ENCODE peak calls at places on chromosomes 7 and 10, in nine cellular contexts. W is Panc1, R is sigmoid colon, C is tibial artery, S is PC-9, E is kidney epithelial cell, H is left ventricle myocardium inferior, U is IMR-90, P is hepatocyte. F is an unnamed sample.

GRCh38 chr10:99742701-99743100 is 10.7 kb downstream of the CUTC start:
- DNase-seq in S (no peak), C (no peak), R (no peak), U (peak; percentile 48), P (no peak), W (no peak), E (no peak), H (no peak), F (no peak)

GRCh38 chr10:78437407-78437768 is 403.7 kb downstream of the RPS24 start:
- DNase-seq in R (peak; percentile 38), P (no peak), C (no peak), W (no peak), E (no peak), U (no peak), S (no peak), H (no peak), F (no peak)

GRCh38 chr10:101065479-101066145 is 3.8 kb downstream of the KAZALD1 start:
- DNase-seq in P (no peak), R (no peak), S (no peak), C (no peak), W (no peak), E (no peak), U (peak; percentile 68), H (no peak), F (no peak)

GRCh38 chr7:135427166-135427565 is 82.7 kb downstream of the CNOT4 start:
- DNase-seq in R (no peak), S (no peak), C (no peak), H (no peak), P (no peak), E (no peak), U (no peak), W (no peak), F (no peak)

GRCh38 chr7:116138202-116138801 is 72.0 kb upstream of the TES start:
- DNase-seq in U (peak; percentile 83), P (peak; percentile 74), H (no peak), C (no peak), E (peak; percentile 21), R (no peak), W (peak; percentile 65), S (peak; percentile 43), F (peak; percentile 57)

GRCh38 chr10:70530315-70530714 is 51.7 kb downstream of the PALD1 start:
- DNase-seq in P (no peak), H (no peak), E (no peak), R (no peak), U (no peak), C (no peak), W (no peak), S (no peak), F (no peak)

GRCh38 chr10:60009316-60009715 is 103.0 kb upstream of the CCDC6 start:
- DNase-seq in E (no peak), R (no peak), P (no peak), W (no peak), U (no peak), C (no peak), S (no peak), H (no peak), F (no peak)

GRCh38 chr10:75925999-75926398 is 494.6 kb downstream of the LRMDA start:
- DNase-seq in S (no peak), P (no peak), H (no peak), C (no peak), U (no peak), R (no peak), E (no peak), W (no peak), F (no peak)

GRCh38 chr7:93115796-93116195 is 2.0 kb downstream of the SAMD9 start:
- DNase-seq in U (peak; percentile 75), P (no peak), C (no peak), W (peak; percentile 33), H (no peak), R (no peak), E (no peak), S (peak; percentile 60), F (peak; percentile 4)

GRCh38 chr7:96931891-96932290 is 73.5 kb upstream of the DLX6 start:
- DNase-seq in E (no peak), H (no peak), S (no peak), P (no peak), R (no peak), U (no peak), W (no peak), C (no peak), F (no peak)

GRCh38 chr7:128281605-128282380 is 40.7 kb downstream of the LEP start:
- DNase-seq in W (no peak), C (no peak), H (no peak), R (no peak), P (no peak), U (no peak), E (no peak), S (no peak), F (no peak)

GRCh38 chr10:34001087-34001580 is 666.7 kb upstream of the NRP1 start:
- DNase-seq in H (no peak), W (no peak), E (no peak), C (no peak), P (peak; percentile 18), S (no peak), U (no peak), R (no peak), F (no peak)

GRCh38 chr7:105246195-105247078 is 142.3 kb downstream of the SRPK2 start:
- DNase-seq in R (no peak), H (no peak), C (no peak), U (no peak), P (no peak), E (no peak), S (no peak), W (no peak), F (no peak)

GRCh38 chr7:74287303-74288033 is 1.7 kb upstream of the CLIP2 start:
- DNase-seq in H (no peak), P (no peak), W (no peak), R (no peak), E (no peak), S (peak; percentile 75), C (no peak), U (no peak), F (no peak)

GRCh38 chr7:74290590-74290950 is 1.4 kb downstream of the CLIP2 start:
- DNase-seq in U (no peak), P (no peak), S (no peak), W (no peak), C (no peak), H (no peak), E (no peak), R (no peak), F (no peak)

GRCh38 chr7:74289660-74290589 is 718 bp downstream of the CLIP2 start:
- DNase-seq in P (no peak), C (peak; percentile 85), U (no peak), E (no peak), R (peak; percentile 82), W (no peak), S (no peak), H (peak; percentile 33), F (no peak)

GRCh38 chr7:74288034-74288881 is 949 bp upstream of the CLIP2 start:
- DNase-seq in U (no peak), S (no peak), E (no peak), P (no peak), C (no peak), H (no peak), R (no peak), W (no peak), F (no peak)

GRCh38 chr7:74289018-74289659 is at the start of gene CLIP2:
- DNase-seq in H (peak; percentile 85), R (peak; percentile 88), P (peak; percentile 94), W (no peak), S (no peak), E (no peak), C (peak; percentile 90), U (peak; percentile 77), F (no peak)
- H3K27me3 ChIP-seq in H (no peaks in the 10 kb centered on the region), R (no peaks in the 10 kb centered on the region), P (no peaks in the 10 kb centered on the region), W (no peaks in the 10 kb centered on the region), S (no peaks in the 10 kb centered on the region), E (no peaks in the 10 kb centered on the region), C (no peaks in the 10 kb centered on the region), U (no peaks in the 10 kb centered on the region), F (no peaks in the 10 kb centered on the region)

DNA sequence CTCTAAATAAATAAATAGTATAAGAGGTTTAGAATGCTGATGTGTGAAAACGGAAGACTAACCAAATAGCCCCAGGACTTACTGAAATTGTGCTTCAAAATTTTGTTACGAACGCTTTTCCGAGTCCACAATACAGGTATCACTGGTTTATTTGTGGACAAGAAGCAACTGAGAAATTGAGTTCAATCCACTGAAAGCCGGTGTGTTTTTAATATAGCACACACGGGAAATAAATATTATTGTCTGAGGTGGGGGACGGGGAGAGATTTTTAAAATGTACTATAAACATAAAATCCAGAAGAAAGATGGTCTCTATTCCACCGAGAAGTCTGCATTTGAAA is 598 bp downstream of the SLC16A12 start:
- DNase-seq in H (no peak), P (no peak), C (no peak), S (no peak), W (no peak), U (no peak), R (no peak), E (no peak), F (no peak)
- H3K4me3 ChIP-seq in H (peak overlapping the region; percentile 74), P (peak overlapping the region; percentile 32), C (peak overlapping the region; percentile 40), S (peak overlapping the region; percentile 29), W (peak overlapping the region; percentile 35), U (peak overlapping the region; percentile 51), R (peak overlapping the region; percentile 42), E (peak overlapping the region; percentile 54), F (peak overlapping the region; percentile 63)

DNA sequence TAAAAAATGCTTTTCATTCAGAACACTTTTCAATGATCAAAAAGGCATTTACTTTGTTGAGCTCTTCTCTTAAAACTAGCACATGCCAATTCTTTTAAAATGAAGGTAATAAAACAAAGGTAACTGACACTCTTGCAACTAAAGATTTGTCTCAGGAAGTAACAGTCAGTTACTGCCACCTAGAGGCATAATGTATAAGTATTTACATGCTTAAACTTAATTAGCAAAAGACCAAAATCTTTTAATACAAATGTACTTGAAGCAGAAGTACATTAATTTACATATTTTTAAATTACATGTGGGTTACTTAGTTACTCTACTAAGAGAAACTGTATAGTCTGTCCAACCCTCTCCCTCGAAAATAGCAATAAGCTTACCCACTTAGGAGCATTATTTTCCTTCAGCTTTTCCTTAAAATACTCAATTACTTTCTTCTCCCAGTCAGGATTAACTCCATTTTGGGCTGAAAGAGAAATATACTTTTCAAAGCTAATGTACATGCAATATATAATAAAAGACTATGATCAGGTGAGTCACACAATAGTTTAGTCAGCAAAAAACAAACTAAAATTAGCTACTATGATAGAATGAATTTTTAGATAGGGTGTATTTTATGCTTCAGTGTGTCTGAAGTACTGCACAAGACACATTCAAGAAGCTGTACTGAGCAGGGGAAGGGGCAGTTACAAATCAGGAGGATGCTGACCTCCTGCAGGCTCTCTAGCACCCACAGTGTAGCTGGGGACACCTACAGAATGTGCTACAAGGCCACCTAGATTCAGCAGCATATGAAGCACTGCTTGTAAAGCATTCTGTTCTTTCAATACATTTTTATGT is 13.0 kb downstream of the MCMBP start:
- DNase-seq in E (peak; percentile 21), R (no peak), H (no peak), P (peak; percentile 62), U (peak; percentile 69), C (no peak), W (no peak), S (no peak), F (no peak)
- TF ChIP-seq CTCF in E (peak; percentile 39), R (peak; percentile 50), H (peak; percentile 75), P (peak; percentile 66), U (peak; percentile 70), C (peak; percentile 67), W (peak; percentile 71), S (peak; percentile 76), F (peak; percentile 56)

DNA sequence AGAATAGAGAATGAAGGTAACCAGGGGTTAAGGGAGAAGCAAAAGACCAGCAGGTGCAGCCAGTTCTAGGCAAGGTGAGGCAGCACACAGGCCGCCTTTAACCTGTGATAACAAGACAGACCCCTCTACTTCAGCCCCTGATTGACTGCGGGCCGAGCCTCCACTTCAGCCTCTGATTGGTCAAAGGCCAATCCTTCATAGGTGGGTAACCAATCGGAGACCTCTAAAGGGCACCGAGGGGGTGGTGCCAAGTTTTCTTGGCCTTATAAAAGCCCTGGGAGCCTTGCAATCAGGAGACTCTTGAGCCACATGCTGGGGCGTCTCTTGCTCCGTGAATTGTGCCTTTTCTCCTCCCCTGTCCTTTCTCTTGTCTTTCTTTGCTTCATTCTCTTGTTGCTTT is 98.8 kb downstream of the ELFN1 start:
- DNase-seq in C (no peak), P (no peak), E (no peak), H (no peak), S (no peak), R (no peak), W (no peak), U (no peak), F (no peak)
- H3K27me3 ChIP-seq in C (peaks cover 19% of the 10 kb centered on the region), P (no peaks in the 10 kb centered on the region), E (no peaks in the 10 kb centered on the region), H (no peaks in the 10 kb centered on the region), S (peaks cover 80% of the 10 kb centered on the region), R (peaks cover 4% of the 10 kb centered on the region), W (no peaks in the 10 kb centered on the region), U (no peaks in the 10 kb centered on the region), F (no peaks in the 10 kb centered on the region)